ENCODE peak calls at places on chromosome 12, in seven cellular contexts. N, D, B, P, R, Q and W are unnamed samples. For H3K9me3, the result is how much of the 10 kb centered on the place peaks cover.

GRCh38 chr12:51028126-51028810 is 2.1 kb upstream of the SLC11A2 start:
- DNase-seq in N (no peak), D (no peak), B (peak), P (no peak), R (peak), Q (peak), W (no peak)

GRCh38 chr12:88153959-88154358 is 11.9 kb downstream of the TMTC3 start:
- DNase-seq in N (no peak), D (no peak), B (no peak), P (no peak), R (peak), Q (no peak), W (no peak)

GRCh38 chr12:74915718-74916117 is 293.9 kb downstream of the KCNC2 start:
- DNase-seq in N (no peak), D (no peak), B (no peak), P (no peak), R (no peak), Q (no peak), W (no peak)

GRCh38 chr12:30501718-30502117 is 194.0 kb downstream of the IPO8 start:
- DNase-seq in N (no peak), D (no peak), B (no peak), P (no peak), R (no peak), Q (no peak), W (no peak)

GRCh38 chr12:52063986-52064649 is 5.7 kb upstream of the ATG101 start:
- DNase-seq in N (peak), D (no peak), B (no peak), P (no peak), R (peak), Q (no peak), W (no peak)

GRCh38 chr12:124567035-124567672 is at the start of gene NCOR2:
- DNase-seq in N (no peak), D (no peak), B (no peak), P (peak), R (no peak), Q (no peak), W (peak)

GRCh38 chr12:121060149-121061001 is 21.3 kb upstream of the OASL start:
- DNase-seq in N (no peak), D (peak), B (peak), P (peak), R (peak), Q (peak), W (peak)

GRCh38 chr12:100138048-100138907 is 4.4 kb downstream of the BLTP3B start:
- DNase-seq in N (no peak), D (no peak), B (peak), P (no peak), R (peak), Q (no peak), W (no peak)

GRCh38 chr12:114767906-114768697 is 84.1 kb upstream of the TBX3 start:
- DNase-seq in N (no peak), D (no peak), B (peak), P (no peak), R (peak), Q (no peak), W (no peak)

GRCh38 chr12:122888232-122888752 is 7.6 kb downstream of the VPS37B start:
- DNase-seq in N (peak), D (peak), B (peak), P (peak), R (peak), Q (no peak), W (peak)

GRCh38 chr12:52976574-52977071 is 27.7 kb downstream of the KRT18 start:
- DNase-seq in N (no peak), D (no peak), B (no peak), P (no peak), R (peak), Q (no peak), W (no peak)

GRCh38 chr12:121132601-121133481 is at the start of gene P2RX7:
- DNase-seq in N (peak), D (peak), B (no peak), P (peak), R (peak), Q (no peak), W (no peak)

GRCh38 chr12:56713345-56713744 is 11.8 kb downstream of the NACA start:
- DNase-seq in N (no peak), D (no peak), B (no peak), P (no peak), R (no peak), Q (no peak), W (no peak)

GRCh38 chr12:46389130-46389616 is 16.6 kb upstream of the SLC38A2 start:
- DNase-seq in N (no peak), D (no peak), B (no peak), P (no peak), R (peak), Q (no peak), W (no peak)

GRCh38 chr12:107594995-107595394 is 90.6 kb upstream of the PWP1 start:
- DNase-seq in N (no peak), D (no peak), B (no peak), P (no peak), R (no peak), Q (no peak), W (no peak)

GRCh38 chr12:28583771-28584261 is 393.6 kb downstream of the CCDC91 start:
- DNase-seq in N (no peak), D (no peak), B (no peak), P (no peak), R (peak), Q (no peak), W (no peak)

GRCh38 chr12:120286768-120287490 is 4.8 kb downstream of the RNU4-2 start:
- DNase-seq in N (no peak), D (no peak), B (no peak), P (no peak), R (no peak), Q (no peak), W (no peak)

GRCh38 chr12:30788754-30789153 is 34.0 kb upstream of the CAPRIN2 start:
- DNase-seq in N (no peak), D (no peak), B (no peak), P (no peak), R (no peak), Q (no peak), W (no peak)

GRCh38 chr12:79400481-79400880 is 290.3 kb downstream of the PAWR start:
- DNase-seq in N (no peak), D (no peak), B (no peak), P (no peak), R (no peak), Q (no peak), W (no peak)

GRCh38 chr12:13001725-13002040 is 1.6 kb upstream of the HEBP1 start:
- DNase-seq in N (no peak), D (no peak), B (no peak), P (no peak), R (no peak), Q (no peak), W (no peak)

GRCh38 chr12:43980627-43981191 is 144.8 kb downstream of the TMEM117 start:
- DNase-seq in N (no peak), D (no peak), B (no peak), P (no peak), R (no peak), Q (no peak), W (no peak)

GRCh38 chr12:93614917-93615596 is 42.6 kb downstream of the SOCS2 start:
- DNase-seq in N (no peak), D (no peak), B (no peak), P (no peak), R (peak), Q (no peak), W (no peak)

GRCh38 chr12:2751230-2751629 is 43.5 kb upstream of the FKBP4 start:
- DNase-seq in N (no peak), D (no peak), B (no peak), P (no peak), R (no peak), Q (no peak), W (no peak)

GRCh38 chr12:74790958-74791357 is 253.3 kb downstream of the ATXN7L3B start:
- DNase-seq in N (no peak), D (no peak), B (no peak), P (no peak), R (no peak), Q (no peak), W (no peak)

GRCh38 chr12:63499567-63499966 is 168.7 kb downstream of the DPY19L2 start:
- DNase-seq in N (no peak), D (no peak), B (no peak), P (no peak), R (no peak), Q (no peak), W (no peak)

GRCh38 chr12:119020377-119021360 is 39.3 kb downstream of the SRRM4 start:
- DNase-seq in N (peak), D (peak), B (peak), P (no peak), R (peak), Q (peak), W (no peak)

GRCh38 chr12:96193725-96194571 is at the start of gene ELK3:
- DNase-seq in N (peak), D (peak), B (peak), P (peak), R (peak), Q (no peak), W (peak)

GRCh38 chr12:115542656-115543055 is 734.8 kb downstream of the MED13L start:
- DNase-seq in N (no peak), D (no peak), B (peak), P (no peak), R (no peak), Q (no peak), W (no peak)

GRCh38 chr12:39157696-39158342 is 252.4 kb upstream of the CPNE8 start:
- DNase-seq in N (no peak), D (no peak), B (no peak), P (no peak), R (peak), Q (no peak), W (no peak)

GRCh38 chr12:2307550-2307949 is 254.8 kb downstream of the CACNA1C start:
- DNase-seq in N (no peak), D (no peak), B (no peak), P (no peak), R (no peak), Q (no peak), W (no peak)

GRCh38 chr12:25023808-25024207 is 74.9 kb upstream of the BCAT1 start:
- DNase-seq in N (no peak), D (no peak), B (no peak), P (no peak), R (no peak), Q (no peak), W (no peak)

DNA sequence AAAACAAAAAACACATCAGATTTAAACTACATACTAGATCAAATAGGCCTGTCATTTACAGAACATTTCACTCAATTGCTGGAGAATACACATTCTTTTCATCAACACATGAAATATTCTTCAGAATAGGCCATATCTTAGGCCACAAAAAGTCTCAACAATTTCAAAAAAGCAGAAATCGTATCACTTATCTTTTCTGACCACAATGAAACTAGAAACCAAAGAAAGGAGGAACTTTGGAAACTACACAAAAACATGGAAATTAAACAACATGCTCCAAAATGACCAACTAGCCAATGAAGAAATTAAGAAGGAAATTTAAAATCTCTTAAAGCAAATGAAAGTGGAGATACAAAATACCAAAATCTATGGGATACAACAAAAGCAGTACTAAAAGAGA is 35.1 kb downstream of the PARP11 start:
- DNase-seq in N (no peak), D (no peak), B (no peak), P (no peak), R (no peak), Q (no peak), W (no peak)
- H3K4me3 ChIP-seq in N (no peak), D (no peak), B (no peak), P (no peak), R (no peak), Q (no peak), W (no peak)

GRCh38 chr12:126537961-126538530 is 1472.8 kb downstream of the AACS start:
- DNase-seq in N (no peak), D (no peak), B (no peak), P (no peak), R (peak), Q (no peak), W (no peak)

GRCh38 chr12:126538888-126539287 is 1473.7 kb downstream of the AACS start:
- DNase-seq in N (no peak), D (no peak), B (no peak), P (no peak), R (no peak), Q (no peak), W (no peak)

GRCh38 chr12:126534495-126534894 is 1469.3 kb downstream of the AACS start:
- DNase-seq in N (no peak), D (no peak), B (no peak), P (no peak), R (peak), Q (no peak), W (no peak)
- H3K9me3 ChIP-seq in N (under half), D (under half), B (under half), P (under half), R (under half), Q (under half), W (under half)

DNA sequence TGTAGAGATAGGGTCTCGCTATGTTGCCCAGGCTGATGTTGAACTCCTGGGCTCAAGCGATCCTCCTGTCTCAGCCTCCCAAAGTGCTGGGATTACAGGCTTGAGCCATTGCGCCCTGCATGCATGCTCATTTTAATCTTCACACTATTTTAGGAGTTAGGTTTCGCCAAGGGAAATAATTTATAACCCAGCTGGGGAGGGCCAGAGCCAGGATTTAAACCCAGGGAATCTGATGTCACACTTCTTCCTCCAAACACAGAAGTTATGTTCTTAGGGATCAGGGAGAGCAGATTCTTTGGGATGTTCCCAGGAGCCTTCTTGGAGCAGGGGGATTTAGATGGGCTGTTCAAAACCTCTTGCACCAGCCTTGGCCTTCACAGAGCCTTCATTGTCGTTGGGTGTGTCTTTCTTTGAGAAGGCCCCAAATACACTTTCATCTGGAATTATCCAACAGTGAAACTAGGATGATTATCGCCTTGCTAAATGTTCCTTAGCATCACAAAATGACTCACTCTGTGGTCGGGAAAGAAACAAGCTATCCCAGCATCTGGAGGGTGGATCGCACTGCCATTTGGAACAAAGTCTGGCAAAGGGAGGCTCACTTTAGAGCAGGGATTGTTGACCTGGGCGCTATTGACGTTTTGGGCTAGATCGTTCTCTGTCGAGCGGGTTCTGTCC is 8.2 kb upstream of the PPP1CC start:
- DNase-seq in N (no peak), D (no peak), B (no peak), P (no peak), R (peak), Q (no peak), W (no peak)
- H3K4me3 ChIP-seq in N (no peak), D (no peak), B (no peak), P (no peak), R (no peak), Q (no peak), W (no peak)

DNA sequence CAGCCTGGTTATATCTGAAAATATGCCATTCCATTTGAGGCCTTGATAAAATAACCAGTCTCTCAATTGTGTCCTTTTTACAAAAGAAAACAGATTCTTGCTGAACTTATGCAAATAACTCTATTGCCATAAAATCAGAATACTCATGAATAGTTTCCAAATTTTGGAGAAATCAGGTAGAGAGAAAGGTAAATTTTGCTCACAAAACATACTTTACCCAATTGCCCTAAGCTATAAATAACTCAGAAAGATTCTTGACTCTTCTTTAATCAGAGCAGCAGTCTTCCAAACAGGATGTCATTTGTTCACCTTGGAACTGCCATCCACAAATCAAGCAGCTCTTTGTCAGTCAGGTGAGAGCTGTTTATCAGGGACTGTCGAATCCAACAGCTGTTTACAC is 12.6 kb downstream of the ZNF26 start:
- DNase-seq in N (no peak), D (no peak), B (no peak), P (no peak), R (no peak), Q (no peak), W (no peak)
- H3K9me3 ChIP-seq in N (half or more), D (half or more), B (under half), P (half or more), R (under half), Q (half or more), W (half or more)

GRCh38 chr12:49347307-49348237 is 884 bp downstream of the DNAJC22 start:
- DNase-seq in N (peak), D (peak), B (peak), P (peak), R (peak), Q (peak), W (peak)
- H3K4me3 ChIP-seq in N (peak), D (peak), B (peak), P (peak), R (peak), Q (peak), W (peak)

GRCh38 chr12:117182866-117183265 is 7.4 kb downstream of the FBXO21 start:
- DNase-seq in N (no peak), D (no peak), B (no peak), P (no peak), R (no peak), Q (no peak), W (no peak)
- H3K9me3 ChIP-seq in N (under half), D (under half), B (under half), P (under half), R (under half), Q (under half), W (under half)

GRCh38 chr12:41190360-41190759 is 2.2 kb downstream of the PDZRN4 start:
- DNase-seq in N (no peak), D (no peak), B (peak), P (no peak), R (peak), Q (no peak), W (no peak)
- H3K4me3 ChIP-seq in N (no peak), D (peak), B (no peak), P (no peak), R (peak), Q (no peak), W (no peak)

GRCh38 chr12:31859232-31859977 is 99.8 kb upstream of the RESF1 start:
- DNase-seq in N (no peak), D (no peak), B (no peak), P (no peak), R (no peak), Q (no peak), W (no peak)

GRCh38 chr12:31853520-31853919 is 105.7 kb upstream of the RESF1 start:
- DNase-seq in N (no peak), D (no peak), B (no peak), P (no peak), R (peak), Q (no peak), W (no peak)

GRCh38 chr12:31853977-31854376 is 105.2 kb upstream of the RESF1 start:
- DNase-seq in N (no peak), D (no peak), B (no peak), P (no peak), R (peak), Q (no peak), W (no peak)

GRCh38 chr12:31860401-31860800 is 98.8 kb upstream of the RESF1 start:
- DNase-seq in N (no peak), D (no peak), B (no peak), P (no peak), R (no peak), Q (no peak), W (no peak)

GRCh38 chr12:31855427-31855826 is 103.8 kb upstream of the RESF1 start:
- DNase-seq in N (no peak), D (no peak), B (no peak), P (no peak), R (no peak), Q (no peak), W (no peak)
- H3K9me3 ChIP-seq in N (under half), D (under half), B (under half), P (under half), R (under half), Q (under half), W (under half)

GRCh38 chr12:103282124-103282523 is 213.6 kb downstream of the C12orf42 start:
- DNase-seq in N (no peak), D (no peak), B (no peak), P (no peak), R (no peak), Q (no peak), W (no peak)
- H3K4me3 ChIP-seq in N (no peak), D (no peak), B (no peak), P (no peak), R (no peak), Q (no peak), W (no peak)

DNA sequence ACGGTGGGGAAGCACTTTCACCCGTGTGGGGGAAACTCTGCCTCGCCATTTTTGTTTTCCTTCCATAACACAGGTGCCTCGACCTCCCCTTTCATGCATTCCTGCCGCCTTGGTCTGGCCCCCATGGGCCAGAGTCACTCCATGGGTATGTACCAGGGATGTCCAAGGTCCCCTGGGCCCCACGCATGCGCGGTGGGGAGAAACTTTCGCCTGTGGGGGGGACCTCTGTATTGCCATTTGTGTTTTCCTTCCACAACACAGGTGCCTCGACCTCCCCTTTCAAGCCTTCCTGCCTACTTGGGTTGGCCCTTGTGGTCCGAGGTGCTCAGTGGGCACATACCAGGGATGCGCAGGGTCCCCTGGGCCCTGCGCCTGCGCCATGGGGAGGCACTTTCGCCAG is 345.8 kb downstream of the ALG10 start:
- DNase-seq in N (no peak), D (no peak), B (no peak), P (no peak), R (no peak), Q (no peak), W (no peak)
- H3K9me3 ChIP-seq in N (half or more), D (under half), B (under half), P (under half), R (under half), Q (under half), W (under half)